ENCODE peak calls at places on chromosomes 1 and 21, in seven cellular contexts. W is posterior cingulate gyrus, P is uterus, J is GM12891, L is progenitor cell of endocrine pancreas, A is GM13977, V is nephron progenitor cell. I is an unnamed sample.

GRCh38 chr1:9293512-9294439 is 1.1 kb downstream of the SPSB1 start:
- DNase-seq in V (peak), L (peak), J (no peak), A (no peak), W (no peak), P (no peak), I (peak)

GRCh38 chr1:228904222-228904621 is 168.9 kb downstream of the RHOU start:
- DNase-seq in A (no peak), J (no peak), P (no peak), L (no peak), W (no peak), V (no peak), I (no peak)

GRCh38 chr1:17185485-17185860 is 19.5 kb upstream of the PADI1 start:
- DNase-seq in L (no peak), V (no peak), A (no peak), W (no peak), P (no peak), J (no peak), I (no peak)

GRCh38 chr1:12132078-12132477 is 34.7 kb upstream of the TNFRSF1B start:
- DNase-seq in A (peak), J (no peak), L (no peak), W (no peak), V (no peak), P (no peak), I (no peak)

GRCh38 chr21:45581322-45581712 is 39.1 kb upstream of the SLC19A1 start:
- DNase-seq in J (no peak), P (no peak), A (no peak), W (no peak), L (no peak), V (no peak), I (no peak)

GRCh38 chr1:14851775-14852174 is 253.3 kb downstream of the KAZN start:
- DNase-seq in V (no peak), A (no peak), P (no peak), W (no peak), J (no peak), L (no peak), I (no peak)

GRCh38 chr1:41322835-41323234 is 38.4 kb upstream of the FOXO6 start:
- DNase-seq in L (no peak), J (peak), A (peak), V (peak), W (peak), P (no peak), I (no peak)

GRCh38 chr1:208985231-208985630 is 598.3 kb upstream of the CAMK1G start:
- DNase-seq in J (no peak), W (no peak), V (no peak), P (no peak), L (no peak), A (no peak), I (no peak)

GRCh38 chr1:19768321-19769210 is 31.1 kb downstream of the TMCO4 start:
- DNase-seq in J (no peak), V (peak), W (no peak), A (no peak), L (no peak), P (no peak), I (no peak)

GRCh38 chr1:72202761-72203160 is 79.6 kb downstream of the NEGR1 start:
- DNase-seq in A (no peak), L (no peak), V (no peak), W (no peak), J (no peak), P (no peak), I (no peak)

GRCh38 chr1:44679468-44679867 is 5.0 kb downstream of the ARMH1 start:
- DNase-seq in W (no peak), P (no peak), A (no peak), L (no peak), J (no peak), V (no peak), I (no peak)

GRCh38 chr1:42806171-42806570 is 10.8 kb upstream of the ERMAP start:
- DNase-seq in P (no peak), J (no peak), V (no peak), L (no peak), A (no peak), W (no peak), I (no peak)

GRCh38 chr1:147808025-147808424 is 47.6 kb upstream of the GJA5 start:
- DNase-seq in W (no peak), A (no peak), V (no peak), J (no peak), P (peak), L (no peak), I (no peak)

GRCh38 chr21:33266050-33266783 is at the start of gene IL10RB:
- DNase-seq in P (peak), W (peak), A (peak), L (peak), J (peak), V (peak), I (peak)

GRCh38 chr1:73056826-73057225 is 774.5 kb upstream of the NEGR1 start:
- DNase-seq in A (no peak), V (no peak), P (no peak), J (no peak), L (no peak), W (no peak), I (no peak)

GRCh38 chr1:32334274-32334861 is 1.7 kb downstream of the MARCKSL1 start:
- DNase-seq in J (no peak), W (no peak), V (no peak), A (no peak), L (no peak), P (no peak), I (no peak)

GRCh38 chr1:174352117-174352516 is 95.6 kb upstream of the GPR52 start:
- DNase-seq in P (no peak), A (no peak), J (no peak), L (no peak), V (no peak), W (no peak), I (no peak)

GRCh38 chr1:183989078-183989577 is 48.4 kb downstream of the COLGALT2 start:
- DNase-seq in L (no peak), P (no peak), A (peak), J (peak), W (peak), V (peak), I (peak)

GRCh38 chr1:11568687-11569086 is 85.5 kb downstream of the FBXO2 start:
- DNase-seq in A (no peak), J (no peak), P (no peak), V (no peak), L (no peak), W (no peak), I (no peak)

GRCh38 chr21:44800103-44800502 is 1.5 kb downstream of the UBE2G2 start:
- DNase-seq in W (no peak), L (no peak), P (no peak), A (no peak), J (no peak), V (no peak), I (no peak)

GRCh38 chr1:16727190-16728111 is 12.9 kb upstream of the RNU1-4 start:
- DNase-seq in V (no peak), J (no peak), W (no peak), P (no peak), A (peak), L (no peak), I (no peak)

I was measured in retina.